ENCODE peak calls at places on chromosomes 6 and 20, in five cellular contexts. C is fibroblast of lung, L is PC-3, X is HCT116, W is astrocyte. B is an unnamed sample.

GRCh38 chr6:116564921-116565872 is 6.1 kb upstream of the RWDD1 start:
- DNase-seq in C (no peak), L (no peak), X (no peak), W (peak), B (no peak)

GRCh38 chr6:41668968-41669367 is 30.7 kb downstream of the MDFI start:
- DNase-seq in C (no peak), L (no peak), X (no peak), W (no peak), B (no peak)

GRCh38 chr6:31815025-31815838 is at the start of the genes HSPA1A and HSPA1L:
- DNase-seq in C (peak), L (peak), X (no peak), W (peak), B (no peak)

GRCh38 chr6:134523903-134524302 is 206.0 kb upstream of the SGK1 start:
- DNase-seq in C (no peak), L (no peak), X (no peak), W (no peak), B (no peak)

GRCh38 chr6:31865205-31866118 is 2.8 kb upstream of the NEU1 start:
- DNase-seq in C (no peak), L (no peak), X (no peak), W (peak), B (no peak)

GRCh38 chr6:136738178-136739057 is 53.9 kb downstream of the MAP3K5 start:
- DNase-seq in C (peak), L (no peak), X (no peak), W (peak), B (no peak)

GRCh38 chr6:15444881-15445280 is 199.0 kb downstream of the JARID2 start:
- DNase-seq in C (peak), L (peak), X (peak), W (no peak), B (no peak)

GRCh38 chr20:31711416-31712111 is 11.1 kb downstream of the BCL2L1 start:
- DNase-seq in C (no peak), L (peak), X (no peak), W (no peak), B (no peak)

GRCh38 chr6:30810813-30811329 is 66.5 kb upstream of the IER3 start:
- DNase-seq in C (no peak), L (peak), X (peak), W (no peak), B (peak)

GRCh38 chr6:43809417-43810305 is 39.6 kb downstream of the VEGFA start:
- DNase-seq in C (peak), L (peak), X (no peak), W (peak), B (no peak)

GRCh38 chr20:1266167-1266973 is at the start of gene SNPH:
- DNase-seq in C (peak), L (peak), X (peak), W (peak), B (peak)

GRCh38 chr20:3915691-3916090 is 26.5 kb downstream of the PANK2 start:
- DNase-seq in C (no peak), L (no peak), X (no peak), W (no peak), B (no peak)

GRCh38 chr20:3910868-3911267 is 21.7 kb downstream of the PANK2 start:
- DNase-seq in C (no peak), L (no peak), X (no peak), W (no peak), B (no peak)

GRCh38 chr20:3911956-3912355 is 22.8 kb downstream of the PANK2 start:
- DNase-seq in C (no peak), L (no peak), X (no peak), W (no peak), B (no peak)

GRCh38 chr20:3916347-3916746 is 27.2 kb downstream of the PANK2 start:
- DNase-seq in C (no peak), L (no peak), X (no peak), W (no peak), B (no peak)

GRCh38 chr20:3914446-3914845 is 25.3 kb downstream of the PANK2 start:
- DNase-seq in C (no peak), L (no peak), X (no peak), W (no peak), B (no peak)
- TF ChIP-seq EZH2 in C (no peak), L (no peak), X (no peak), W (no peak), B (no peak)

GRCh38 chr6:157462956-157463742 is 82.2 kb downstream of the ZDHHC14 start:
- DNase-seq in C (no peak), L (peak), X (no peak), W (no peak), B (no peak)
- H3K4me2 ChIP-seq in C (no peak), L (no peak), X (peak), W (no peak), B (no peak)

GRCh38 chr20:51696304-51697118 is 71.7 kb downstream of the ATP9A start:
- DNase-seq in C (peak), L (peak), X (no peak), W (peak), B (no peak)
- H2AFZ ChIP-seq in C (no peak), L (no peak), X (no peak), W (peak), B (peak)

GRCh38 chr20:38723982-38724602 is at the start of gene SLC32A1:
- DNase-seq in C (no peak), L (no peak), X (no peak), W (no peak), B (no peak)
- TF ChIP-seq EZH2 in C (no peak), L (no peak), X (no peak), W (no peak), B (no peak)